ENCODE peak calls at places on chromosome 11, in four cellular contexts. One of them, this sample, is unnamed.
A peak's percentile ranks its signal among the peaks of the same experiment; 100 is the strongest.

GRCh38 chr11:107713009-107713408 is 1.2 kb upstream of the SLN start:
- DNase-seq in RCC 7860: no peak
- DNase-seq in NCI-H1417 treated with DMSO at 0.1 percent for 48 hours: peak; percentile 68
- DNase-seq in C1 segment of cervical spinal cord: no peak
- DNase-seq in this sample: no peak

GRCh38 chr11:130798801-130799200 is 117.5 kb downstream of the SNX19 start:
- DNase-seq in RCC 7860: peak; percentile 33
- DNase-seq in NCI-H1417 treated with DMSO at 0.1 percent for 48 hours: no peak
- DNase-seq in C1 segment of cervical spinal cord: no peak
- DNase-seq in this sample: no peak

GRCh38 chr11:126410649-126411048 is 55.2 kb downstream of the ST3GAL4 start:
- DNase-seq in RCC 7860: no peak
- DNase-seq in NCI-H1417 treated with DMSO at 0.1 percent for 48 hours: no peak
- DNase-seq in C1 segment of cervical spinal cord: no peak
- DNase-seq in this sample: no peak

GRCh38 chr11:116958246-116958645 is 120.8 kb upstream of the APOA1 start:
- DNase-seq in RCC 7860: no peak
- DNase-seq in NCI-H1417 treated with DMSO at 0.1 percent for 48 hours: no peak
- DNase-seq in C1 segment of cervical spinal cord: no peak
- DNase-seq in this sample: no peak

GRCh38 chr11:128471138-128471661 is 116.2 kb downstream of the ETS1 start:
- DNase-seq in RCC 7860: no peak
- DNase-seq in NCI-H1417 treated with DMSO at 0.1 percent for 48 hours: no peak
- DNase-seq in C1 segment of cervical spinal cord: no peak
- DNase-seq in this sample: no peak

GRCh38 chr11:1336836-1337646 is 27.6 kb upstream of the TOLLIP start:
- DNase-seq in RCC 7860: no peak
- DNase-seq in NCI-H1417 treated with DMSO at 0.1 percent for 48 hours: no peak
- DNase-seq in C1 segment of cervical spinal cord: no peak
- DNase-seq in this sample: no peak

GRCh38 chr11:30545507-30545906 is 40.6 kb downstream of the MPPED2 start:
- DNase-seq in RCC 7860: no peak
- DNase-seq in NCI-H1417 treated with DMSO at 0.1 percent for 48 hours: no peak
- DNase-seq in C1 segment of cervical spinal cord: no peak
- DNase-seq in this sample: no peak

GRCh38 chr11:116454020-116454645 is 318.7 kb downstream of the BUD13 start:
- DNase-seq in RCC 7860: no peak
- DNase-seq in NCI-H1417 treated with DMSO at 0.1 percent for 48 hours: no peak
- DNase-seq in C1 segment of cervical spinal cord: no peak
- DNase-seq in this sample: peak; percentile 19

GRCh38 chr11:9206496-9206895 is 58.7 kb downstream of the DENND5A start:
- DNase-seq in RCC 7860: no peak
- DNase-seq in NCI-H1417 treated with DMSO at 0.1 percent for 48 hours: no peak
- DNase-seq in C1 segment of cervical spinal cord: no peak
- DNase-seq in this sample: peak; percentile 59

GRCh38 chr11:32440372-32440888 is 5.1 kb upstream of the WT1 start:
- DNase-seq in RCC 7860: no peak
- DNase-seq in NCI-H1417 treated with DMSO at 0.1 percent for 48 hours: no peak
- DNase-seq in C1 segment of cervical spinal cord: no peak
- DNase-seq in this sample: no peak

GRCh38 chr11:73950869-73951710 is at the start of gene DNAJB13:
- DNase-seq in RCC 7860: peak; percentile 47
- DNase-seq in NCI-H1417 treated with DMSO at 0.1 percent for 48 hours: no peak
- DNase-seq in C1 segment of cervical spinal cord: no peak
- DNase-seq in this sample: peak; percentile 78

GRCh38 chr11:125082611-125083311 is 19.7 kb downstream of the SLC37A2 start:
- DNase-seq in RCC 7860: peak; percentile 78
- DNase-seq in NCI-H1417 treated with DMSO at 0.1 percent for 48 hours: no peak
- DNase-seq in C1 segment of cervical spinal cord: no peak
- DNase-seq in this sample: peak; percentile 96

GRCh38 chr11:57482782-57483569 is 22.6 kb downstream of the RTN4RL2 start:
- DNase-seq in RCC 7860: no peak
- DNase-seq in NCI-H1417 treated with DMSO at 0.1 percent for 48 hours: no peak
- DNase-seq in C1 segment of cervical spinal cord: no peak
- DNase-seq in this sample: peak; percentile 71

GRCh38 chr11:13052130-13052541 is 43.0 kb downstream of the RASSF10 start:
- DNase-seq in RCC 7860: no peak
- DNase-seq in NCI-H1417 treated with DMSO at 0.1 percent for 48 hours: no peak
- DNase-seq in C1 segment of cervical spinal cord: no peak
- DNase-seq in this sample: no peak

GRCh38 chr11:115724709-115725108 is 220.5 kb upstream of the CADM1 start:
- DNase-seq in RCC 7860: no peak
- DNase-seq in NCI-H1417 treated with DMSO at 0.1 percent for 48 hours: no peak
- DNase-seq in C1 segment of cervical spinal cord: no peak
- DNase-seq in this sample: no peak

GRCh38 chr11:60970369-60970774 is 1.1 kb upstream of the CD6 start:
- DNase-seq in RCC 7860: no peak
- DNase-seq in NCI-H1417 treated with DMSO at 0.1 percent for 48 hours: no peak
- DNase-seq in C1 segment of cervical spinal cord: no peak
- DNase-seq in this sample: peak; percentile 40

GRCh38 chr11:119347242-119347641 is 737 bp upstream of the MFRP start:
- DNase-seq in RCC 7860: no peak
- DNase-seq in NCI-H1417 treated with DMSO at 0.1 percent for 48 hours: no peak
- DNase-seq in C1 segment of cervical spinal cord: no peak
- DNase-seq in this sample: peak; percentile 51

GRCh38 chr11:34676227-34676626 is 55.3 kb downstream of the EHF start:
- DNase-seq in RCC 7860: no peak
- DNase-seq in NCI-H1417 treated with DMSO at 0.1 percent for 48 hours: no peak
- DNase-seq in C1 segment of cervical spinal cord: no peak
- DNase-seq in this sample: no peak

GRCh38 chr11:69460540-69461257 is 20.8 kb upstream of the LINC01488 start:
- DNase-seq in RCC 7860: peak; percentile 28
- DNase-seq in NCI-H1417 treated with DMSO at 0.1 percent for 48 hours: no peak
- DNase-seq in C1 segment of cervical spinal cord: no peak
- DNase-seq in this sample: peak; percentile 82

GRCh38 chr11:67545280-67545679 is 22.0 kb upstream of the CABP2 start:
- DNase-seq in RCC 7860: no peak
- DNase-seq in NCI-H1417 treated with DMSO at 0.1 percent for 48 hours: no peak
- DNase-seq in C1 segment of cervical spinal cord: no peak
- DNase-seq in this sample: peak; percentile 37

GRCh38 chr11:121965330-121965729 is 150.7 kb downstream of the BLID start:
- DNase-seq in RCC 7860: no peak
- DNase-seq in NCI-H1417 treated with DMSO at 0.1 percent for 48 hours: no peak
- DNase-seq in C1 segment of cervical spinal cord: no peak
- DNase-seq in this sample: no peak

GRCh38 chr11:4038973-4039372 is 55.6 kb upstream of the RRM1 start:
- DNase-seq in RCC 7860: no peak
- DNase-seq in NCI-H1417 treated with DMSO at 0.1 percent for 48 hours: no peak
- DNase-seq in C1 segment of cervical spinal cord: no peak
- DNase-seq in this sample: no peak

GRCh38 chr11:35682230-35683195 is 19.9 kb downstream of the TRIM44 start:
- DNase-seq in RCC 7860: no peak
- DNase-seq in NCI-H1417 treated with DMSO at 0.1 percent for 48 hours: peak; percentile 4
- DNase-seq in C1 segment of cervical spinal cord: no peak
- DNase-seq in this sample: no peak

GRCh38 chr11:115364892-115365291 is 139.3 kb downstream of the CADM1 start:
- DNase-seq in RCC 7860: no peak
- DNase-seq in NCI-H1417 treated with DMSO at 0.1 percent for 48 hours: no peak
- DNase-seq in C1 segment of cervical spinal cord: no peak
- DNase-seq in this sample: no peak